ENCODE peak calls at places on chromosomes 1 and 21, in seven cellular contexts. J is NCI-H226; C is OCI-M1; K is lower leg skin; D is ascending aorta; S is stimulated activated CD4-positive, alpha-beta T cell treated with anti-CD3 and anti-CD28 coated beads, Interleukin-2, amount 100 ng/mL, for 48 hours; R is neuronal stem cell. P is an unnamed sample.

GRCh38 chr1:156067262-156067661 is 6.3 kb downstream of the RAB25 start:
- DNase-seq in J (no peak), C (no peak), K (no peak), D (no peak), S (no peak), R (no peak), P (no peak)

GRCh38 chr1:53295746-53296722 is 31.8 kb downstream of the LRP8 start:
- DNase-seq in J (no peak), C (no peak), K (no peak), D (no peak), S (no peak), R (no peak), P (no peak)

GRCh38 chr1:20574686-20575543 is 14.0 kb upstream of the CDA start:
- DNase-seq in J (peak), C (peak), K (peak), D (peak), S (peak), R (peak), P (peak)

GRCh38 chr1:203931953-203932352 is 70.6 kb downstream of the SNRPE start:
- DNase-seq in J (no peak), C (no peak), K (no peak), D (no peak), S (no peak), R (no peak), P (no peak)

GRCh38 chr1:230113605-230114241 is 46.7 kb downstream of the GALNT2 start:
- DNase-seq in J (peak), C (no peak), K (no peak), D (no peak), S (no peak), R (no peak), P (no peak)

GRCh38 chr1:202553560-202554038 is 156.7 kb downstream of the SYT2 start:
- DNase-seq in J (peak), C (peak), K (peak), D (no peak), S (no peak), R (no peak), P (no peak)

GRCh38 chr1:201714542-201715276 is 114.2 kb upstream of the IPO9 start:
- DNase-seq in J (peak), C (peak), K (peak), D (peak), S (no peak), R (no peak), P (no peak)

GRCh38 chr1:34985063-34985770 is at the start of gene TMEM35B:
- DNase-seq in J (peak), C (peak), K (peak), D (no peak), S (peak), R (peak), P (peak)

GRCh38 chr1:226736908-226737818 is 1.9 kb downstream of the ITPKB start:
- DNase-seq in J (no peak), C (no peak), K (peak), D (no peak), S (no peak), R (peak), P (no peak)

GRCh38 chr21:46264690-46265144 is 20.7 kb downstream of the MCM3AP start:
- DNase-seq in J (no peak), C (no peak), K (no peak), D (no peak), S (no peak), R (no peak), P (no peak)

GRCh38 chr1:10507111-10507879 is 32.5 kb downstream of the PEX14 start:
- DNase-seq in J (peak), C (peak), K (no peak), D (no peak), S (no peak), R (no peak), P (no peak)

GRCh38 chr1:244647819-244648218 is 5.1 kb upstream of the DESI2 start:
- DNase-seq in J (no peak), C (no peak), K (no peak), D (no peak), S (no peak), R (no peak), P (no peak)

GRCh38 chr1:223861904-223862303 is 16.2 kb upstream of the TP53BP2 start:
- DNase-seq in J (no peak), C (no peak), K (no peak), D (no peak), S (no peak), R (no peak), P (no peak)

P was measured in NT2/D1.